ENCODE peak calls at places on chromosomes 2 and 18, in four cellular contexts. F, C, R and T are unnamed samples.

GRCh38 chr2:74281141-74281540 is 62.1 kb downstream of the SLC4A5 start:
- DNase-seq in C (no peak), R (no peak), F (no peak), T (no peak)

GRCh38 chr2:241103176-241103595 is 1.1 kb upstream of the MTERF4 start:
- DNase-seq in R (peak), F (no peak), C (no peak), T (no peak)

GRCh38 chr2:86704482-86704971 is 15.6 kb upstream of the RMND5A start:
- DNase-seq in F (peak), C (peak), R (peak), T (peak)

GRCh38 chr18:6901283-6901926 is 171.9 kb downstream of the ARHGAP28 start:
- DNase-seq in C (no peak), R (no peak), F (no peak), T (no peak)

GRCh38 chr18:21391074-21391673 is 149.1 kb downstream of the GREB1L start:
- DNase-seq in F (peak), C (peak), R (peak), T (peak)

GRCh38 chr2:11454824-11455223 is 11.1 kb downstream of the E2F6 start:
- DNase-seq in F (no peak), R (no peak), C (no peak), T (no peak)

GRCh38 chr2:52391576-52391975 is 1359.6 kb upstream of the NRXN1 start:
- DNase-seq in F (no peak), C (no peak), R (no peak), T (no peak)

GRCh38 chr2:18047896-18048657 is 169.6 kb downstream of the KCNS3 start:
- DNase-seq in R (no peak), C (peak), F (peak), T (no peak)

GRCh38 chr2:62662548-62662947 is 43.0 kb upstream of the EHBP1 start:
- DNase-seq in C (no peak), F (no peak), R (no peak), T (no peak)

GRCh38 chr2:133977385-133977784 is 276.5 kb upstream of the MGAT5 start:
- DNase-seq in R (no peak), C (no peak), F (no peak), T (no peak)

GRCh38 chr18:56992777-56993176 is 154.1 kb upstream of the BOD1L2 start:
- DNase-seq in C (peak), F (peak), R (no peak), T (no peak)

GRCh38 chr2:161033059-161033660 is 127.1 kb upstream of the TANK start:
- DNase-seq in R (no peak), C (peak), F (no peak), T (no peak)

GRCh38 chr2:224363281-224363680 is 38.6 kb downstream of the FAM124B start:
- DNase-seq in R (no peak), F (no peak), C (no peak), T (no peak)

GRCh38 chr2:238127165-238128060 is 11.1 kb upstream of the KLHL30 start:
- DNase-seq in R (no peak), C (peak), F (peak), T (no peak)

GRCh38 chr2:177554365-177554764 is 161.8 kb downstream of the AGPS start:
- DNase-seq in F (peak), R (peak), C (no peak), T (no peak)

GRCh38 chr2:60961457-60961856 is 56.1 kb upstream of the PEX13 start:
- DNase-seq in C (peak), R (no peak), F (peak), T (no peak)

GRCh38 chr2:135471106-135471505 is 59.9 kb downstream of the ZRANB3 start:
- DNase-seq in R (no peak), F (peak), C (no peak), T (no peak)

GRCh38 chr18:42654561-42654960 is 460.9 kb downstream of the RIT2 start:
- DNase-seq in F (peak), C (no peak), R (peak), T (no peak)

GRCh38 chr18:75198046-75198445 is 10.9 kb downstream of the PTGR3 start:
- DNase-seq in C (peak), R (no peak), F (peak), T (no peak)

GRCh38 chr2:120954939-120955338 is 219.3 kb downstream of the GLI2 start:
- DNase-seq in C (no peak), F (no peak), R (no peak), T (no peak)

GRCh38 chr2:150234787-150235512 is 252.5 kb downstream of the RND3 start:
- DNase-seq in F (peak), C (peak), R (no peak), T (no peak)

GRCh38 chr2:240962371-240963064 is 35.9 kb upstream of the SNED1 start:
- DNase-seq in C (no peak), F (no peak), R (no peak), T (no peak)

GRCh38 chr2:11863513-11864328 is 117.3 kb downstream of the LPIN1 start:
- DNase-seq in C (peak), R (peak), F (peak), T (peak)

GRCh38 chr2:66538291-66538690 is 103.4 kb downstream of the MEIS1 start:
- DNase-seq in C (peak), R (no peak), F (peak), T (no peak)

GRCh38 chr2:70145851-70146739 is 44.7 kb downstream of the C2orf42 start:
- DNase-seq in C (no peak), R (no peak), F (no peak), T (no peak)

GRCh38 chr2:27705851-27706622 is 42.3 kb downstream of the SLC4A1AP start:
- DNase-seq in R (peak), F (peak), C (peak), T (peak)

GRCh38 chr2:239727776-239728600 is 297.2 kb downstream of the NDUFA10 start:
- DNase-seq in R (no peak), F (no peak), C (no peak), T (no peak)

GRCh38 chr18:23498877-23499570 is 4.3 kb upstream of the RMC1 start:
- DNase-seq in R (peak), C (peak), F (peak), T (peak)

GRCh38 chr18:49861659-49862058 is 48.3 kb upstream of the ACAA2 start:
- DNase-seq in F (no peak), C (peak), R (peak), T (peak)

GRCh38 chr18:21192308-21192624 is 49.8 kb upstream of the GREB1L start:
- DNase-seq in C (no peak), R (no peak), F (no peak), T (no peak)